ENCODE peak calls at places on chromosomes 7 and 10, in five cellular contexts. F is endodermal cell, M is testis, X is IMR-90, K is lower lobe of right lung. T is an unnamed sample.

GRCh38 chr7:157550300-157551275 is 213.8 kb downstream of the DNAJB6 start:
- DNase-seq in F (peak; percentile 36), M (no peak), X (no peak), K (peak; percentile 32), T (no peak)

GRCh38 chr7:68839014-68839413 is 759.3 kb upstream of the AUTS2 start:
- DNase-seq in F (no peak), M (no peak), X (no peak), K (no peak), T (no peak)

GRCh38 chr10:44792119-44792783 is 118.9 kb upstream of the TMEM72 start:
- DNase-seq in F (no peak), M (no peak), X (no peak), K (no peak), T (no peak)

GRCh38 chr7:36747969-36748574 is 23.8 kb upstream of the AOAH start:
- DNase-seq in F (no peak), M (no peak), X (no peak), K (no peak), T (no peak)

GRCh38 chr7:150368098-150368883 is at the start of gene REPIN1:
- DNase-seq in F (peak; percentile 95), M (peak; percentile 91), X (peak; percentile 79), K (peak; percentile 95), T (peak; percentile 96)

GRCh38 chr7:40733578-40733977 is 598.8 kb downstream of the SUGCT start:
- DNase-seq in F (no peak), M (no peak), X (no peak), K (no peak), T (no peak)

GRCh38 chr10:73168486-73168844 is 546 bp downstream of the FAM149B1 start:
- DNase-seq in F (no peak), M (no peak), X (no peak), K (no peak), T (no peak)

GRCh38 chr7:19051767-19052375 is 65.6 kb downstream of the TWIST1 start:
- DNase-seq in F (peak; percentile 80), M (peak; percentile 72), X (peak; percentile 38), K (no peak), T (no peak)

GRCh38 chr7:53326634-53327033 is 291.2 kb downstream of the POM121L12 start:
- DNase-seq in F (no peak), M (no peak), X (no peak), K (no peak), T (no peak)

GRCh38 chr7:107039199-107039900 is 5.2 kb upstream of the PRKAR2B start:
- DNase-seq in F (no peak), M (no peak), X (no peak), K (no peak), T (no peak)

GRCh38 chr10:102167861-102168260 is 15.7 kb downstream of the NOLC1 start:
- DNase-seq in F (no peak), M (no peak), X (no peak), K (no peak), T (no peak)

GRCh38 chr10:96395931-96396877 is 37.4 kb upstream of the OPALIN start:
- DNase-seq in F (peak; percentile 90), M (peak; percentile 81), X (peak; percentile 67), K (peak; percentile 67), T (peak; percentile 56)

GRCh38 chr7:47571355-47572100 is 10.4 kb downstream of the TNS3 start:
- DNase-seq in F (peak; percentile 55), M (peak; percentile 91), X (peak; percentile 95), K (peak; percentile 83), T (peak; percentile 84)

GRCh38 chr7:34823650-34824258 is 165.7 kb downstream of the NPSR1 start:
- DNase-seq in F (peak; percentile 87), M (peak; percentile 72), X (peak; percentile 46), K (no peak), T (peak; percentile 18)

GRCh38 chr7:13982940-13983677 is 6.4 kb downstream of the ETV1 start:
- DNase-seq in F (no peak), M (no peak), X (no peak), K (no peak), T (no peak)

GRCh38 chr7:13984831-13985685 is 4.4 kb downstream of the ETV1 start:
- DNase-seq in F (no peak), M (no peak), X (no peak), K (no peak), T (no peak)

GRCh38 chr7:13981070-13981469 is 8.4 kb downstream of the ETV1 start:
- DNase-seq in F (peak; percentile 54), M (no peak), X (peak; percentile 98), K (no peak), T (no peak)

GRCh38 chr7:13980474-13980873 is 9.0 kb downstream of the ETV1 start:
- DNase-seq in F (no peak), M (no peak), X (no peak), K (no peak), T (no peak)

GRCh38 chr7:13979671-13980438 is 9.6 kb downstream of the ETV1 start:
- DNase-seq in F (no peak), M (no peak), X (peak; percentile 85), K (no peak), T (no peak)
- H3K4me1 ChIP-seq in F (no peaks in the 10 kb centered on the region), M (no peaks in the 10 kb centered on the region), X (peaks cover 6% of the 10 kb centered on the region), K (peaks cover 12% of the 10 kb centered on the region), T (no peaks in the 10 kb centered on the region)

DNA sequence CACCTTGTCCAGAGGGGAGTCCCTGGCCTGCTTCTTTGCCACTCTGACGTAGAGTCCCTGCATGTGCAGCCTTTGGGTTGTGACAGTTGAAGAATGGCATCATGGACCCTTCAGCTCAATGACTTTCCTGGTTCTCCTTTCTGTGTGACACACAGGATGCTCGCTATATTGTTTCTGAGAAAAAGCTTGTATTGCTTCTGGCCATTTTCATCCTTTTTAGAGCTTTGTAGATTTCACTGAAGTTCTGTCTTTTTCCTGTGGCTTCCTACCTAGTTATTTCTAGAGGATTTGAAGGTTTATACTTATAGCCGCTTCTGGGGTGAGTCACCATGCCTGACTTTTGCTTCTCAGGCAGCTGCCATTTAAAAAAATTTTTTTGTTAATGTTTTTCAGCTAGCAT is 27.0 kb downstream of the SND1 start:
- DNase-seq in F (no peak), M (no peak), X (peak; percentile 71), K (no peak), T (no peak)
- H3K36me3 ChIP-seq in F (peaks cover 66% of the 10 kb centered on the region), M (no peaks in the 10 kb centered on the region), X (no peaks in the 10 kb centered on the region), K (peaks cover 10% of the 10 kb centered on the region), T (no peaks in the 10 kb centered on the region)

DNA sequence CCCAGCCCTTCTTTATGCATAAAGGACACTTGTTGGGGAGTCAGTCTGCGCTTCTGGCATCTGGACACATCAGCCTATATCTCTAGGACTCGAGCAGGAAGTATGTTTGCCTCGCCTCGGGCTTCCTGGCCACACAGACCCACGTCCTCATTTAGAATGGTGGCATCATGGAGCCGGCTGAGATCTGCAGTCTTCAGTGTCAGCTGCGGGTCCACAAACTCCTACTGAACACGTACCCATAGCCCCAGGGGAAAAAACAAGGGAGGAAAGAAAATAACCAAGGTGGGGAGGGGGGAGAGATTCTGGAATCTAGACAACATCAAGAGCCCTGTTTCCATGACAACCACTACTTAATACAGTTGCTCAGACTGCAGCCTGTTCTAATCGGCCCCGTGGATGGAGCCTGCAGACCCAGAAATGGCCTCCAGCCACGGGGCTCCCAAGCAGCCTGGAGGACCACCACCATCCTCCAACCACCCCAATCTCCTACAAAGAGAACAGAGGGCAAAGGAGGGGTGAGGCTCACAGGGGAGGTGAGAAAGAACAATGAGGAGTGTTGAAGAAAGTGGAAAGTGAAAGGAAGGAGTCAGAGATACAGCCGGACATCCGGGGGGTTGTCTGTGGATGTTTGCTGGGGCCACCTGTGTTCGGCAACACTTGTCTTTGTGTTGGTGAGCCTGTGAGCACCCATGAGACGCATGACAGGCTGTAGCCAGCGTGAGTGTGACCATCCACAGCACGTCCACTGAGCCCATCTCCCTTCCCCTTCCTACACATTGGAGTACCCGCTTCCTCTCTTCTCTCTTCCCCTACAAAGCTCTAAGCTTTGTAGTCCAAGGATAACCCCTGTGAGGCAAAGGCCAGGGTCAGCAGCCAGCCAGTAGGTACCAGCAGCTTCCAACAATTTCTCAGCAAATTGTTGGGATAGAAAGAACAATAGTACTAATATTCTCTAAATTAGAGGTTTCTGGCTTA is 141.0 kb downstream of the PLXNA4 start:
- DNase-seq in F (no peak), M (no peak), X (no peak), K (no peak), T (no peak)
- H3K4me1 ChIP-seq in F (no peaks in the 10 kb centered on the region), M (no peaks in the 10 kb centered on the region), X (no peaks in the 10 kb centered on the region), K (no peaks in the 10 kb centered on the region), T (no peaks in the 10 kb centered on the region)

GRCh38 chr10:94608530-94608929 is 62.9 kb downstream of the HELLS start:
- DNase-seq in F (no peak), M (no peak), X (no peak), K (no peak), T (no peak)
- H3K36me3 ChIP-seq in F (peaks cover 82% of the 10 kb centered on the region), M (no peaks in the 10 kb centered on the region), X (peaks cover 1% of the 10 kb centered on the region), K (no peaks in the 10 kb centered on the region), T (no peaks in the 10 kb centered on the region)

GRCh38 chr10:43396928-43397624 is 11.9 kb downstream of the HNRNPF start:
- DNase-seq in F (peak; percentile 96), M (peak; percentile 92), X (peak; percentile 72), K (peak; percentile 95), T (peak; percentile 88)
- H3K4me1 ChIP-seq in F (peaks cover 17% of the 10 kb centered on the region), M (peaks cover 23% of the 10 kb centered on the region), X (peaks cover 15% of the 10 kb centered on the region), K (peaks cover 82% of the 10 kb centered on the region), T (peaks cover 54% of the 10 kb centered on the region)

GRCh38 chr7:99561735-99562051 is 3.3 kb downstream of the ZNF655 start:
- DNase-seq in F (no peak), M (no peak), X (no peak), K (no peak), T (no peak)
- H3K36me3 ChIP-seq in F (peaks cover 59% of the 10 kb centered on the region), M (no peaks in the 10 kb centered on the region), X (peaks cover 50% of the 10 kb centered on the region), K (peaks cover 71% of the 10 kb centered on the region), T (peaks cover 73% of the 10 kb centered on the region)

DNA sequence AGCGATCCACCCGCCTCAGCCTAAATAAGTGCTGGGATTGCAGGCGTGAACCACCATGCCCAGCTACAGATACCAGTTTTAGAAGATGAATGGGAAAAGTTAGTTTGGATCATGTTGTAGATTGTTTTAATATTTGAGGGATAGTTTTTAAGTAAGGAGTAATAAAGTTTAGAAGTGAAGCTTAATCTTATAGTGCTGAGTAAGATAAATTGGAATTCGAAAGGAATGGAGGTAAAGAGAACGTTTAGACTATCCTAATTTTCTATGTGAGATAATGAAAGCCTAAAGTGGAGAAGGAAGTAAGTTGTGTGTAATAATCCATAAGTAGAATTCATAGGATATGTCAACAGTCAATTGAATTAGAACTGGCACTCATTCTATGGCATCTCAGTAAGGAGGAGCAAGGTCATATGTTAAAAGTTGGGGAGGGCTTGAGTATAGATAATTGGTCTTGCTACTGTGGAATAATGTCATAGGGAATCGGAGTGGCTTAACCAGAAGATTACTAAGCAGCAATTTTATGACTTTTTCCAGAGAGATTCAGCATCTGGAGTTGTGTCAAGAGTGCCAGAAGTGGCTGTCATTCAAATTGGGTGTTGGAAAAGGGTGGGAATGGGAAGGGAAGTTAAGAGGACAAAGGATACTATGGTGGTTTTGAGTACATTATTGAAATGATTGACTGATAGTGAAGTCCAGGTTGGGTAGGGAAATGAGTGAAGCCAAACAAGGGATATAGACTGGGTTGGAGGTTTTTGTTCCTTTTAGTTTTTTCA is 12.1 kb downstream of the TAX1BP1 start:
- DNase-seq in F (no peak), M (no peak), X (no peak), K (no peak), T (no peak)
- H3K4me1 ChIP-seq in F (peaks cover under 1% of the 10 kb centered on the region), M (peaks cover 24% of the 10 kb centered on the region), X (peaks cover 6% of the 10 kb centered on the region), K (peaks cover 22% of the 10 kb centered on the region), T (peaks cover 14% of the 10 kb centered on the region)

T was measured in psoas muscle.